ENCODE peak calls at places on chromosomes 11 and 22, in four cellular contexts. S, G, K and E are unnamed samples.

GRCh38 chr11:13940611-13941256 is 21.8 kb upstream of the SPON1 start:
- DNase-seq in S (no peak), G (no peak), K (no peak), E (no peak)

GRCh38 chr22:22721681-22722309 is 77.4 kb downstream of the GGTLC2 start:
- DNase-seq in S (no peak), G (no peak), K (peak), E (peak)

GRCh38 chr22:49299821-49300231 is 527.8 kb downstream of the BRD1 start:
- DNase-seq in S (no peak), G (no peak), K (no peak), E (no peak)

GRCh38 chr22:50403701-50404101 is 60.6 kb downstream of the PPP6R2 start:
- DNase-seq in S (peak), G (no peak), K (no peak), E (no peak)

GRCh38 chr11:22787565-22788162 is 41.9 kb downstream of the SVIP start:
- DNase-seq in S (peak), G (peak), K (peak), E (no peak)

GRCh38 chr22:49938565-49939136 is 20.2 kb downstream of the CRELD2 start:
- DNase-seq in S (no peak), G (no peak), K (no peak), E (no peak)

GRCh38 chr22:43592470-43592869 is 180.7 kb downstream of the MPPED1 start:
- DNase-seq in S (no peak), G (no peak), K (no peak), E (no peak)

GRCh38 chr11:61803889-61804647 is 11.4 kb downstream of the FEN1 start:
- DNase-seq in S (no peak), G (no peak), K (no peak), E (no peak)

GRCh38 chr11:47788181-47788580 is 21.0 kb upstream of the FNBP4 start:
- DNase-seq in S (no peak), G (no peak), K (no peak), E (no peak)

GRCh38 chr11:104968856-104969776 is 742 bp upstream of the CASP4 start:
- DNase-seq in S (no peak), G (peak), K (no peak), E (no peak)

GRCh38 chr11:78080084-78080817 is 589 bp upstream of the NDUFC2 start:
- DNase-seq in S (no peak), G (no peak), K (no peak), E (no peak)

GRCh38 chr22:27568265-27568664 is 233.3 kb downstream of the MN1 start:
- DNase-seq in S (no peak), G (no peak), K (no peak), E (no peak)

DNA sequence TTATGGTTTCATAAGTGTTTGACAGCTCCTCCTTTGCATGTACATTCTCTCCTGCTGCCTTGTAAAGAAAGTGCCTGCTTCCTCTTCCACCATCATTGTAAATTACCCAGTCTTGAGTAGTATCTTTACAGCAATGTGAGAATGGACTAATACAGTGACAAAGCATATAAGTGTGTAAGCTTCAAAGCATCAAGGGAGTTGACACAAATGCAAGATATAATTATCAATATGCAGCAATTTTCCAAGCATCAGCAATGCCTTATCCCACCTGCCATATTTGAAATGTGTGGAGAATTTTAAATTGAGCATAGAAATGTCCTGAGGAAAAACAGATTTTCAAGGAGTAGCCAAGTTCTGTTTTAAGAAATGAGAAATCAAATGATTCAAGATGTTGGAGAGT is 1.7 kb upstream of the OR5AL1 start:
- DNase-seq in S (no peak), G (no peak), K (no peak), E (no peak)
- TF ChIP-seq POLR2AphosphoS5 in S (no peak), G (no peak), K (no peak), E (no peak)

GRCh38 chr22:40183029-40183581 is 5.4 kb downstream of the TNRC6B start:
- DNase-seq in S (no peak), G (peak), K (no peak), E (no peak)
- TF ChIP-seq MXI1 in S (no peak), G (no peak), K (no peak), E (no peak)

GRCh38 chr22:29766632-29767288 is at the start of gene ZMAT5:
- DNase-seq in S (peak), G (peak), K (peak), E (peak)
- TF ChIP-seq POLR2AphosphoS5 in S (peak), G (peak), K (peak), E (peak)

GRCh38 chr22:19819911-19820879 is 34.5 kb downstream of the GNB1L start:
- DNase-seq in S (peak), G (no peak), K (no peak), E (no peak)

GRCh38 chr22:19821523-19822300 is 33.0 kb downstream of the GNB1L start:
- DNase-seq in S (peak), G (no peak), K (no peak), E (no peak)

GRCh38 chr22:19819209-19819910 is 35.3 kb downstream of the GNB1L start:
- DNase-seq in S (no peak), G (no peak), K (no peak), E (no peak)

GRCh38 chr22:19822301-19823117 is 32.2 kb downstream of the GNB1L start:
- DNase-seq in S (peak), G (no peak), K (no peak), E (no peak)

GRCh38 chr22:19820880-19821522 is 33.7 kb downstream of the GNB1L start:
- DNase-seq in S (peak), G (no peak), K (no peak), E (no peak)
- TF ChIP-seq MXI1 in S (no peak), G (no peak), K (no peak), E (no peak)

DNA sequence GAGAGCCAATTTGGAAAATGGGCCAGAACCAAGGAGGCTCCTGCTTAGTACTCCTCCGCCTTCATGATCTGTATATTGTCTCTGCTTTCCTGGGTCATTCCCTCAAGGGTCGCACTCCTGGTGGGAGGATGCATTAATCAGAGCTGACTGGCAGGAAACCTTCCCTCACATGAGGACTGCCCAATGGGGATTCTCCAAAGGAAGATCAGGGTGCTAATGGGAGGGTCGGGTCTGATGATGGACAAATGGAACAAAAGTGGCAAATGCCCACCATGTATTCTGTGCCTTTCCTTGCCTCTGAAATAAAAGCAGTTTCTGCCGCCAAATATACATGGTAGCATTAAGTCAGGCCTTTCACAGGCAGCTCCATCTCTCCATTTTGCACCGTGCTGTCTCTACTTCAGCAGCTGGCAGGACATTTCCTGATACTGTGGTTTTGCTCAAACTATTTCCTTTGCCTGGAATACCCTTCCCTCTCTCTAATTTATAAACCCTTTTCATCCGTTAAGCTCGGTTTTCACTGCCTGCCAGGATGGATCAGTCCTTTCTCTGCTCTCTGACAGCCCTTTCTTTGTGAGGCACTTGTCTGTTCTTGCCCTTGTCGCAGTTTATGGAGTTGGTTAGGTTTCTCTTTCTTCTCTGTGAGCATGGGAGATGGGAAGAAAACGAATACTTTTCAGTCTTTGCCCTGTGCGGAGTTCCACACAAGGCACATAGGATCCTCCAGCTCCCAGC is 13.5 kb downstream of the SREBF2 start:
- DNase-seq in S (no peak), G (no peak), K (peak), E (no peak)
- TF ChIP-seq POLR2AphosphoS5 in S (no peak), G (no peak), K (no peak), E (no peak)